ENCODE peak calls at places on chromosome 20, in ten cellular contexts. H, X, U, Y, J, K, B, M, O and E are unnamed samples.

GRCh38 chr20:32204485-32205115 is 2.9 kb downstream of the PLAGL2 start:
- DNase-seq in J (no peak), H (no peak), X (no peak), Y (no peak), M (no peak), O (no peak), K (no peak), B (no peak), U (no peak), E (no peak)

GRCh38 chr20:2805682-2806350 is 5.4 kb upstream of the CPXM1 start:
- DNase-seq in O (no peak), J (no peak), X (no peak), B (no peak), K (no peak), M (no peak), H (peak; percentile 11), U (no peak), Y (no peak), E (no peak)

GRCh38 chr20:52749020-52749419 is 223.1 kb upstream of the TSHZ2 start:
- DNase-seq in Y (no peak), U (no peak), K (no peak), M (no peak), H (no peak), B (no peak), J (no peak), X (no peak), O (no peak), E (no peak)

GRCh38 chr20:24627291-24627690 is 157.9 kb downstream of the SYNDIG1 start:
- DNase-seq in J (no peak), M (no peak), K (no peak), X (no peak), B (no peak), H (no peak), U (no peak), O (no peak), Y (no peak), E (no peak)

GRCh38 chr20:51400051-51400926 is 142.2 kb downstream of the NFATC2 start:
- DNase-seq in U (no peak), B (peak; percentile 84), M (peak; percentile 44), Y (no peak), H (no peak), J (no peak), O (peak; percentile 32), X (no peak), K (no peak), E (no peak)

GRCh38 chr20:25398363-25399037 is 7.9 kb upstream of the ABHD12 start:
- DNase-seq in X (no peak), K (no peak), Y (no peak), O (no peak), U (no peak), M (no peak), B (no peak), J (peak; percentile 45), H (no peak), E (no peak)

GRCh38 chr20:33177866-33178265 is 9.9 kb downstream of the BPIFA2 start:
- DNase-seq in B (no peak), Y (no peak), U (peak; percentile 56), K (no peak), H (no peak), X (no peak), O (no peak), J (no peak), M (no peak), E (no peak)

GRCh38 chr20:48574383-48574782 is 253.4 kb downstream of the PREX1 start:
- DNase-seq in B (no peak), M (peak; percentile 3), H (peak; percentile 10), U (no peak), X (no peak), J (no peak), O (no peak), K (peak; percentile 82), Y (no peak), E (no peak)

GRCh38 chr20:24696396-24696795 is 227.0 kb downstream of the SYNDIG1 start:
- DNase-seq in Y (no peak), M (no peak), U (no peak), K (no peak), H (no peak), J (no peak), B (no peak), O (peak; percentile 4), X (no peak), E (no peak)

GRCh38 chr20:625360-625932 is 15.3 kb upstream of the TCF15 start:
- DNase-seq in Y (no peak), J (no peak), H (no peak), O (no peak), B (no peak), X (no peak), M (no peak), K (no peak), U (no peak), E (no peak)

GRCh38 chr20:10636326-10636818 is 37.4 kb downstream of the JAG1 start:
- DNase-seq in H (peak; percentile 86), M (peak; percentile 41), U (no peak), J (peak; percentile 35), Y (no peak), X (no peak), K (no peak), B (no peak), O (no peak), E (no peak)

GRCh38 chr20:37411408-37412306 is 65.7 kb downstream of the SRC start:
- DNase-seq in U (no peak), M (no peak), B (no peak), O (no peak), H (no peak), Y (no peak), K (no peak), J (peak; percentile 42), X (no peak), E (no peak)
- H3K4me3 ChIP-seq in U (no peak overlapping the region), M (no peak overlapping the region), B (peak overlapping the region; percentile 27), O (peak overlapping the region; percentile 39), H (peak overlapping the region; percentile 47), Y (no peak overlapping the region), K (no peak overlapping the region), J (peak overlapping the region; percentile 46), X (peak overlapping the region; percentile 49), E (peak overlapping the region; percentile 32)

GRCh38 chr20:40727960-40728359 is 38.9 kb upstream of the MAFB start:
- DNase-seq in B (no peak), J (no peak), K (no peak), H (no peak), X (no peak), U (no peak), Y (no peak), M (peak; percentile 65), O (no peak), E (no peak)
- TF ChIP-seq CTCF in B (no peak), J (no peak), K (no peak), H (no peak), X (no peak), U (no peak), Y (no peak), M (no peak), O (no peak), E (no peak)

DNA sequence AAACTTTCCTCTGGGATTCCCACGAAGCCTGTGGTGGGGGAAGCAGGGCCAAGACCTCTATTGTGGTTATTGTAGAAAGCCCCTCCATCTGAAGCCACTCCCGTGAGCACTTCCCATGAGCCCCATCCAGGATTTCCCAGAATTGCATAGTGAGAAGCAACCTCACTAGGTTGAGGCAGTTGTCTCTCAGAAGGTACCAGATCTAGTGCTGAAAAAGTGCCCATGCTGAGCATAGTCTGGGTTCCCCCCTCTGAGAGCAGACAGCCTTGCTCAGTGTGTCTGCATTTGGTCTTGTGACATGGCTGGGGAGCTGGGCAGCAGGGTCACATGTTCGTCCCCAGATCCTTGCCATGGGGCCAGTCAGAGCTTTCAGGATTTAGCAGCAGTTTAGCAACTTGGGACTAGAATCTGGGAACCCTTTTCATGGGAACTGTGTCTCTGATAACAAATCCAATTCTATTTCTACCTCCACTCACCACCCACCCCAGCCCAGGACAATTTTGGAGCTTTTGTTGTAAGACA is 38.7 kb downstream of the SLC9A8 start:
- DNase-seq in K (peak; percentile 18), J (no peak), M (no peak), Y (no peak), B (no peak), U (no peak), H (no peak), O (no peak), X (no peak), E (no peak)
- H3K4me3 ChIP-seq in K (no peak overlapping the region), J (no peak overlapping the region), M (no peak overlapping the region), Y (no peak overlapping the region), B (no peak overlapping the region), U (no peak overlapping the region), H (no peak overlapping the region), O (no peak overlapping the region), X (no peak overlapping the region), E (no peak overlapping the region)

GRCh38 chr20:45111285-45111684 is 3.7 kb downstream of the WFDC5 start:
- DNase-seq in B (no peak), O (no peak), K (no peak), Y (no peak), H (no peak), J (no peak), X (no peak), U (peak; percentile 42), M (no peak), E (no peak)
- TF ChIP-seq CTCF in B (no peak), O (no peak), K (no peak), Y (no peak), H (no peak), J (no peak), X (no peak), U (no peak), M (no peak), E (no peak)